ENCODE peak calls at places on chromosomes 6 and 20, in nine cellular contexts. X is NCI-H2171, O is RWPE2, T is adipocyte, W is WTC11, F is coronary artery, S is NCI-H774, V is heart right ventricle, Q is tibial nerve. K is an unnamed sample.

GRCh38 chr6:109008061-109008460 is 86.6 kb downstream of the SESN1 start:
- DNase-seq in X (no peak), V (no peak), T (peak; percentile 12), F (no peak), S (no peak), O (no peak), W (no peak), Q (no peak), K (no peak)

GRCh38 chr6:84897874-84898635 is 133.7 kb upstream of the TBX18 start:
- DNase-seq in X (no peak), W (no peak), F (no peak), S (no peak), V (no peak), T (peak; percentile 20), O (no peak), Q (no peak), K (no peak)

GRCh38 chr6:44446626-44447297 is 59.3 kb downstream of the CDC5L start:
- DNase-seq in F (no peak), X (no peak), W (no peak), T (peak; percentile 83), V (no peak), S (no peak), Q (no peak), O (no peak), K (no peak)

GRCh38 chr6:158869604-158870417 is 50.6 kb upstream of the EZR start:
- DNase-seq in W (peak; percentile 95), Q (peak; percentile 69), V (peak; percentile 85), T (peak; percentile 88), S (peak; percentile 99), F (peak; percentile 86), X (peak; percentile 98), O (peak; percentile 94), K (peak; percentile 86)

GRCh38 chr6:107108201-107108890 is 7.0 kb downstream of the BEND3 start:
- DNase-seq in O (no peak), S (no peak), F (no peak), V (no peak), W (no peak), Q (no peak), T (peak; percentile 22), X (no peak), K (no peak)

GRCh38 chr20:62156592-62157386 is 13.2 kb downstream of the SS18L1 start:
- DNase-seq in O (peak; percentile 89), T (peak; percentile 65), F (no peak), W (peak; percentile 86), X (peak; percentile 10), S (no peak), V (peak; percentile 59), Q (no peak), K (no peak)

GRCh38 chr6:126632271-126632670 is 292.4 kb downstream of the CENPW start:
- DNase-seq in F (no peak), Q (no peak), W (no peak), S (no peak), X (no peak), O (no peak), V (no peak), T (peak; percentile 3), K (no peak)

GRCh38 chr20:1946442-1946761 is 47.5 kb downstream of the PDYN start:
- DNase-seq in Q (no peak), X (no peak), T (no peak), F (no peak), W (no peak), V (no peak), O (no peak), S (no peak), K (no peak)

GRCh38 chr6:6614096-6614964 is 25.8 kb downstream of the LY86 start:
- DNase-seq in T (no peak), O (no peak), S (no peak), Q (no peak), V (no peak), W (no peak), F (no peak), X (no peak), K (no peak)

GRCh38 chr6:20024979-20025378 is 187.3 kb downstream of the MBOAT1 start:
- DNase-seq in O (no peak), V (no peak), S (no peak), F (no peak), Q (no peak), W (no peak), X (no peak), T (no peak), K (no peak)

GRCh38 chr6:144895890-144896289 is 610.8 kb downstream of the UTRN start:
- DNase-seq in T (no peak), S (no peak), Q (no peak), V (no peak), F (no peak), X (no peak), O (no peak), W (no peak), K (no peak)

GRCh38 chr20:23397961-23398360 is 23.3 kb downstream of the NAPB start:
- DNase-seq in S (no peak), W (no peak), V (peak; percentile 37), O (no peak), F (no peak), T (peak; percentile 47), X (no peak), Q (no peak), K (no peak)